ENCODE peak calls at places on chromosome 12, in ten cellular contexts. One of them, this sample, is unnamed.

GRCh38 chr12:54164402-54165145 is 24.2 kb downstream of the SMUG1 start:
- DNase-seq in nephron progenitor cell: peak
- DNase-seq in Peyer's patch: no peak
- DNase-seq in PC-3: no peak
- DNase-seq in cardiac muscle cell: no peak
- DNase-seq in CD8-positive, alpha-beta T cell: no peak
- DNase-seq in psoas muscle: no peak
- DNase-seq in astrocyte of the spinal cord: no peak
- DNase-seq in fibroblast of lung: no peak
- DNase-seq in left ventricle myocardium inferior: no peak
- DNase-seq in this sample: no peak

GRCh38 chr12:32115404-32116104 is 8.9 kb downstream of the BICD1 start:
- DNase-seq in psoas muscle: peak
- DNase-seq in cardiac muscle cell: peak
- DNase-seq in left ventricle myocardium inferior: peak
- DNase-seq in PC-3: peak
- DNase-seq in nephron progenitor cell: no peak
- DNase-seq in astrocyte of the spinal cord: peak
- DNase-seq in Peyer's patch: no peak
- DNase-seq in fibroblast of lung: peak
- DNase-seq in CD8-positive, alpha-beta T cell: no peak
- DNase-seq in this sample: no peak

GRCh38 chr12:112638420-112638819 is 153.1 kb upstream of the RPH3A start:
- DNase-seq in nephron progenitor cell: no peak
- DNase-seq in cardiac muscle cell: no peak
- DNase-seq in Peyer's patch: no peak
- DNase-seq in fibroblast of lung: no peak
- DNase-seq in psoas muscle: no peak
- DNase-seq in left ventricle myocardium inferior: no peak
- DNase-seq in astrocyte of the spinal cord: no peak
- DNase-seq in PC-3: no peak
- DNase-seq in CD8-positive, alpha-beta T cell: no peak
- DNase-seq in this sample: no peak

GRCh38 chr12:101474248-101474647 is 888 bp upstream of the SPIC start:
- DNase-seq in astrocyte of the spinal cord: no peak
- DNase-seq in fibroblast of lung: no peak
- DNase-seq in Peyer's patch: no peak
- DNase-seq in PC-3: no peak
- DNase-seq in psoas muscle: no peak
- DNase-seq in cardiac muscle cell: no peak
- DNase-seq in CD8-positive, alpha-beta T cell: no peak
- DNase-seq in left ventricle myocardium inferior: no peak
- DNase-seq in nephron progenitor cell: no peak
- DNase-seq in this sample: no peak

GRCh38 chr12:55974308-55974724 is 438 bp downstream of the RAB5B start:
- DNase-seq in nephron progenitor cell: peak
- DNase-seq in CD8-positive, alpha-beta T cell: peak
- DNase-seq in PC-3: peak
- DNase-seq in psoas muscle: no peak
- DNase-seq in astrocyte of the spinal cord: peak
- DNase-seq in cardiac muscle cell: peak
- DNase-seq in left ventricle myocardium inferior: no peak
- DNase-seq in Peyer's patch: no peak
- DNase-seq in fibroblast of lung: peak
- DNase-seq in this sample: peak

GRCh38 chr12:26971963-26972362 is 33.7 kb downstream of the FGFR1OP2 start:
- DNase-seq in left ventricle myocardium inferior: no peak
- DNase-seq in nephron progenitor cell: no peak
- DNase-seq in PC-3: no peak
- DNase-seq in cardiac muscle cell: no peak
- DNase-seq in psoas muscle: no peak
- DNase-seq in CD8-positive, alpha-beta T cell: peak
- DNase-seq in astrocyte of the spinal cord: no peak
- DNase-seq in Peyer's patch: no peak
- DNase-seq in fibroblast of lung: no peak
- DNase-seq in this sample: no peak

GRCh38 chr12:54411398-54412241 is 7.4 kb downstream of the ITGA5 start:
- DNase-seq in psoas muscle: peak
- DNase-seq in cardiac muscle cell: peak
- DNase-seq in Peyer's patch: no peak
- DNase-seq in fibroblast of lung: peak
- DNase-seq in astrocyte of the spinal cord: peak
- DNase-seq in CD8-positive, alpha-beta T cell: peak
- DNase-seq in left ventricle myocardium inferior: peak
- DNase-seq in nephron progenitor cell: no peak
- DNase-seq in PC-3: peak
- DNase-seq in this sample: no peak

GRCh38 chr12:6963741-6964446 is 6.6 kb downstream of the PHB2 start:
- DNase-seq in fibroblast of lung: no peak
- DNase-seq in PC-3: no peak
- DNase-seq in astrocyte of the spinal cord: no peak
- DNase-seq in left ventricle myocardium inferior: peak
- DNase-seq in cardiac muscle cell: no peak
- DNase-seq in nephron progenitor cell: no peak
- DNase-seq in CD8-positive, alpha-beta T cell: no peak
- DNase-seq in Peyer's patch: peak
- DNase-seq in psoas muscle: peak
- DNase-seq in this sample: no peak

GRCh38 chr12:54374555-54375257 is 9.8 kb downstream of the ZNF385A start:
- DNase-seq in left ventricle myocardium inferior: peak
- DNase-seq in astrocyte of the spinal cord: no peak
- DNase-seq in nephron progenitor cell: no peak
- DNase-seq in CD8-positive, alpha-beta T cell: no peak
- DNase-seq in cardiac muscle cell: no peak
- DNase-seq in psoas muscle: peak
- DNase-seq in fibroblast of lung: no peak
- DNase-seq in Peyer's patch: no peak
- DNase-seq in PC-3: no peak
- DNase-seq in this sample: no peak

GRCh38 chr12:12874014-12874413 is 17.3 kb upstream of the GPRC5A start:
- DNase-seq in astrocyte of the spinal cord: no peak
- DNase-seq in psoas muscle: no peak
- DNase-seq in PC-3: no peak
- DNase-seq in CD8-positive, alpha-beta T cell: no peak
- DNase-seq in Peyer's patch: no peak
- DNase-seq in left ventricle myocardium inferior: no peak
- DNase-seq in fibroblast of lung: no peak
- DNase-seq in nephron progenitor cell: no peak
- DNase-seq in cardiac muscle cell: no peak
- DNase-seq in this sample: no peak

GRCh38 chr12:101027200-101027599 is 182.8 kb downstream of the SLC5A8 start:
- DNase-seq in CD8-positive, alpha-beta T cell: no peak
- DNase-seq in nephron progenitor cell: peak
- DNase-seq in PC-3: no peak
- DNase-seq in left ventricle myocardium inferior: no peak
- DNase-seq in fibroblast of lung: no peak
- DNase-seq in astrocyte of the spinal cord: no peak
- DNase-seq in Peyer's patch: no peak
- DNase-seq in psoas muscle: no peak
- DNase-seq in cardiac muscle cell: no peak
- DNase-seq in this sample: no peak

GRCh38 chr12:130862161-130862560 is 9.7 kb upstream of the RAN start:
- DNase-seq in fibroblast of lung: no peak
- DNase-seq in nephron progenitor cell: no peak
- DNase-seq in cardiac muscle cell: no peak
- DNase-seq in Peyer's patch: no peak
- DNase-seq in PC-3: no peak
- DNase-seq in CD8-positive, alpha-beta T cell: no peak
- DNase-seq in psoas muscle: no peak
- DNase-seq in left ventricle myocardium inferior: no peak
- DNase-seq in astrocyte of the spinal cord: no peak
- DNase-seq in this sample: no peak

GRCh38 chr12:69513297-69513696 is 43.1 kb downstream of the FRS2 start:
- DNase-seq in fibroblast of lung: peak
- DNase-seq in astrocyte of the spinal cord: peak
- DNase-seq in Peyer's patch: no peak
- DNase-seq in cardiac muscle cell: no peak
- DNase-seq in left ventricle myocardium inferior: no peak
- DNase-seq in nephron progenitor cell: no peak
- DNase-seq in PC-3: no peak
- DNase-seq in psoas muscle: no peak
- DNase-seq in CD8-positive, alpha-beta T cell: no peak
- DNase-seq in this sample: no peak

GRCh38 chr12:108729612-108730336 is 1.5 kb downstream of the CORO1C start:
- DNase-seq in fibroblast of lung: peak
- DNase-seq in left ventricle myocardium inferior: no peak
- DNase-seq in Peyer's patch: no peak
- DNase-seq in nephron progenitor cell: no peak
- DNase-seq in astrocyte of the spinal cord: peak
- DNase-seq in CD8-positive, alpha-beta T cell: no peak
- DNase-seq in psoas muscle: no peak
- DNase-seq in cardiac muscle cell: peak
- DNase-seq in PC-3: peak
- DNase-seq in this sample: no peak

GRCh38 chr12:5921027-5921909 is 23.8 kb downstream of the ANO2 start:
- DNase-seq in PC-3: no peak
- DNase-seq in cardiac muscle cell: no peak
- DNase-seq in fibroblast of lung: no peak
- DNase-seq in Peyer's patch: no peak
- DNase-seq in nephron progenitor cell: no peak
- DNase-seq in astrocyte of the spinal cord: no peak
- DNase-seq in psoas muscle: no peak
- DNase-seq in left ventricle myocardium inferior: no peak
- DNase-seq in CD8-positive, alpha-beta T cell: no peak
- DNase-seq in this sample: no peak

GRCh38 chr12:96401061-96401871 is 1.0 kb upstream of the CDK17 start:
- DNase-seq in PC-3: peak
- DNase-seq in psoas muscle: no peak
- DNase-seq in nephron progenitor cell: no peak
- DNase-seq in astrocyte of the spinal cord: peak
- DNase-seq in left ventricle myocardium inferior: no peak
- DNase-seq in fibroblast of lung: peak
- DNase-seq in cardiac muscle cell: peak
- DNase-seq in Peyer's patch: no peak
- DNase-seq in CD8-positive, alpha-beta T cell: no peak
- DNase-seq in this sample: no peak

DNA sequence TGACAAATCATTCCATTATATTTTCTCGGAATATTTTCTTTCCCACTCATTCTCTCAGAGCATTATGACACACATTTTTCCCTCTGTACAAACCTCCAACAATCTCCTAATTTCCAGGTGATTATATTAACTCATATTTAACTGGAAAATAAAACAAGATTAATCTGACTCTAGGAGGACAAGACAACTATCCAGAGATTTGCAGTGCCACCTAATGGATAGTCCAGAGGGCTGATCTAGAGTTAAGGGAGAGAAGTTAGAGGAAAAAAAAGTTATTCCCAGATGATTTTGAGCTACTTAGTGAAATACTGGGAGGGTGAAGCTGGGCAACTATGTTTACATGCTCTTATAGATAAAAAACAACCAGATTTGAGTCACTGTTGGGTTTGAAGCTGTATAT is 161.7 kb downstream of the ALX1 start:
- DNase-seq in astrocyte of the spinal cord: peak
- DNase-seq in cardiac muscle cell: peak
- DNase-seq in psoas muscle: no peak
- DNase-seq in Peyer's patch: no peak
- DNase-seq in PC-3: peak
- DNase-seq in CD8-positive, alpha-beta T cell: no peak
- DNase-seq in fibroblast of lung: peak
- DNase-seq in left ventricle myocardium inferior: no peak
- DNase-seq in nephron progenitor cell: no peak
- DNase-seq in this sample: no peak
- TF ChIP-seq CTCF in astrocyte of the spinal cord: peak
- TF ChIP-seq CTCF in cardiac muscle cell: peak
- TF ChIP-seq CTCF in psoas muscle: no peak
- TF ChIP-seq CTCF in Peyer's patch: no peak
- TF ChIP-seq CTCF in PC-3: peak
- TF ChIP-seq CTCF in CD8-positive, alpha-beta T cell: no peak
- TF ChIP-seq CTCF in fibroblast of lung: peak
- TF ChIP-seq CTCF in left ventricle myocardium inferior: no peak
- TF ChIP-seq CTCF in nephron progenitor cell: no peak
- TF ChIP-seq CTCF in this sample: peak

DNA sequence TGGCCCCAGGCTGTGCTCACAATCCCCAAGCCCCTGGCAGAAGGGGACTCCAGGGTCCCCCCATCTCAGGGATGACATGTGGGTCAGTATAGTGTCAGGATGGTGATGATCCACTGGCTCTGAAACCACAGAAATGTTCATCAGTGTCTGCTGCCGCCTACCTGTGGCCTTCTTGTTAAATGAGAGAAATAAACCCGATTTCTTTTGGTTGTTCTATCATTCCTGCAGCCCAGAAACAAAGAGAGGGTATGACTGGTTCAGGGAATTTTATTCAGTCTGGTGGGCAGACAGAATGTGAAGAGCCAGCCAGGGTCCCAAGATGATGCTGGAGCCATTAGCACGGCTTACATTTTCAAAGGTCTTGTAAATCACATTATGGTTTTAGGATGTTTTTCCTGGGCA is 86.6 kb downstream of the CRADD start:
- DNase-seq in fibroblast of lung: peak
- DNase-seq in astrocyte of the spinal cord: no peak
- DNase-seq in left ventricle myocardium inferior: no peak
- DNase-seq in CD8-positive, alpha-beta T cell: no peak
- DNase-seq in psoas muscle: no peak
- DNase-seq in Peyer's patch: no peak
- DNase-seq in nephron progenitor cell: no peak
- DNase-seq in PC-3: peak
- DNase-seq in cardiac muscle cell: no peak
- DNase-seq in this sample: no peak
- TF ChIP-seq CTCF in fibroblast of lung: no peak
- TF ChIP-seq CTCF in astrocyte of the spinal cord: peak
- TF ChIP-seq CTCF in left ventricle myocardium inferior: no peak
- TF ChIP-seq CTCF in CD8-positive, alpha-beta T cell: no peak
- TF ChIP-seq CTCF in psoas muscle: no peak
- TF ChIP-seq CTCF in Peyer's patch: no peak
- TF ChIP-seq CTCF in nephron progenitor cell: no peak
- TF ChIP-seq CTCF in PC-3: peak
- TF ChIP-seq CTCF in cardiac muscle cell: no peak
- TF ChIP-seq CTCF in this sample: no peak

DNA sequence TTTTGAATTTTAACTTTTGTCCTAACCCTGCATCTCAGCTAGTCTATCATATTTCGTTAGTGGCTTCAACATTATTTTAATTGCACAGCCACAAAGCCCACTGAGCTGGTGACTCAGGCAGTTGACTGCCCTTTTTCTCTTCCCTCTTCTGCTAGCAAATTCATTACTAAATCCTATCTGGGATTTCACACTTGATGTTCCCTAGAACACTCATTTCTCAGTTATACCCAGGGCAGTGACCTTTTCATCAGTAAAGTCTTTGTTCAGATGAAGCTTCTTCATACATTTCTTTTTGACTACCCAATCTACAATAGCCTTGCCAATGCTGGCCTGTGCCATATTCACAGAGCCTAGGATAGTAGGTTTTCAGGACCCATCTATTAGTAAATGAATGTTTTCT is 107.0 kb downstream of the ATXN7L3B start:
- DNase-seq in nephron progenitor cell: no peak
- DNase-seq in astrocyte of the spinal cord: no peak
- DNase-seq in CD8-positive, alpha-beta T cell: no peak
- DNase-seq in Peyer's patch: no peak
- DNase-seq in psoas muscle: no peak
- DNase-seq in PC-3: no peak
- DNase-seq in cardiac muscle cell: no peak
- DNase-seq in left ventricle myocardium inferior: no peak
- DNase-seq in fibroblast of lung: no peak
- DNase-seq in this sample: no peak
- TF ChIP-seq CTCF in nephron progenitor cell: no peak
- TF ChIP-seq CTCF in astrocyte of the spinal cord: no peak
- TF ChIP-seq CTCF in CD8-positive, alpha-beta T cell: no peak
- TF ChIP-seq CTCF in Peyer's patch: no peak
- TF ChIP-seq CTCF in psoas muscle: no peak
- TF ChIP-seq CTCF in PC-3: no peak
- TF ChIP-seq CTCF in cardiac muscle cell: no peak
- TF ChIP-seq CTCF in left ventricle myocardium inferior: no peak
- TF ChIP-seq CTCF in fibroblast of lung: no peak
- TF ChIP-seq CTCF in this sample: no peak

GRCh38 chr12:123063535-123063934 is 83.1 kb downstream of the ARL6IP4 start:
- DNase-seq in nephron progenitor cell: no peak
- DNase-seq in CD8-positive, alpha-beta T cell: no peak
- DNase-seq in PC-3: peak
- DNase-seq in cardiac muscle cell: no peak
- DNase-seq in Peyer's patch: no peak
- DNase-seq in left ventricle myocardium inferior: no peak
- DNase-seq in astrocyte of the spinal cord: no peak
- DNase-seq in psoas muscle: no peak
- DNase-seq in fibroblast of lung: no peak
- DNase-seq in this sample: no peak
- TF ChIP-seq CTCF in nephron progenitor cell: peak
- TF ChIP-seq CTCF in CD8-positive, alpha-beta T cell: peak
- TF ChIP-seq CTCF in PC-3: peak
- TF ChIP-seq CTCF in cardiac muscle cell: peak
- TF ChIP-seq CTCF in Peyer's patch: no peak
- TF ChIP-seq CTCF in left ventricle myocardium inferior: peak
- TF ChIP-seq CTCF in astrocyte of the spinal cord: peak
- TF ChIP-seq CTCF in psoas muscle: peak
- TF ChIP-seq CTCF in fibroblast of lung: peak
- TF ChIP-seq CTCF in this sample: peak

This sample was measured in progenitor cell of endocrine pancreas.